ENCODE peak calls at places on chromosome 3, in ten cellular contexts. N is adrenal gland, B is A549, V is ovary, C is transverse colon, Y is esophagus muscularis mucosa, L is spleen, M is uterus, U is esophagus squamous epithelium, J is body of pancreas. D is an unnamed sample.

GRCh38 chr3:16940769-16941683 is 56.3 kb downstream of the PLCL2 start:
- DNase-seq in N (no peak), B (no peak), V (no peak), C (no peak), Y (no peak), L (no peak), M (no peak), U (no peak), J (no peak), D (no peak)

GRCh38 chr3:184186184-184186901 is at the start of gene ABCF3:
- DNase-seq in N (peak; percentile 81), B (no peak), V (no peak), C (peak; percentile 59), Y (no peak), L (no peak), M (peak; percentile 49), U (no peak), J (peak; percentile 55), D (no peak)

GRCh38 chr3:66338927-66339326 is 118.1 kb downstream of the SLC25A26 start:
- DNase-seq in N (no peak), B (no peak), V (no peak), C (no peak), Y (no peak), L (no peak), M (no peak), U (no peak), J (no peak), D (no peak)

GRCh38 chr3:9402410-9403228 is 5.2 kb downstream of the SETD5 start:
- DNase-seq in N (peak; percentile 51), B (peak; percentile 42), V (peak; percentile 54), C (peak; percentile 74), Y (no peak), L (no peak), M (no peak), U (no peak), J (peak; percentile 77), D (peak; percentile 92)

GRCh38 chr3:173902866-173903265 is 505.3 kb downstream of the NLGN1 start:
- DNase-seq in N (no peak), B (no peak), V (no peak), C (no peak), Y (no peak), L (no peak), M (no peak), U (no peak), J (no peak), D (no peak)

GRCh38 chr3:33716227-33716626 is 1.8 kb downstream of the CLASP2 start:
- DNase-seq in N (no peak), B (no peak), V (no peak), C (no peak), Y (no peak), L (no peak), M (no peak), U (no peak), J (no peak), D (no peak)

GRCh38 chr3:35644461-35644860 is 5.1 kb downstream of the ARPP21 start:
- DNase-seq in N (no peak), B (no peak), V (no peak), C (no peak), Y (no peak), L (no peak), M (no peak), U (no peak), J (no peak), D (no peak)

GRCh38 chr3:25683882-25684281 is 19.2 kb upstream of the TOP2B start:
- DNase-seq in N (no peak), B (no peak), V (no peak), C (no peak), Y (no peak), L (no peak), M (no peak), U (no peak), J (no peak), D (no peak)

GRCh38 chr3:169657351-169658124 is 6.0 kb downstream of the MECOM start:
- DNase-seq in N (no peak), B (no peak), V (no peak), C (no peak), Y (no peak), L (no peak), M (no peak), U (no peak), J (peak; percentile 60), D (no peak)

GRCh38 chr3:107740992-107741896 is 218.5 kb downstream of the BBX start:
- DNase-seq in N (no peak), B (peak; percentile 23), V (no peak), C (no peak), Y (no peak), L (no peak), M (no peak), U (no peak), J (no peak), D (no peak)

GRCh38 chr3:128619146-128619890 is 31.3 kb downstream of the RPN1 start:
- DNase-seq in N (no peak), B (peak; percentile 45), V (no peak), C (no peak), Y (no peak), L (no peak), M (no peak), U (no peak), J (no peak), D (no peak)

GRCh38 chr3:140247775-140248174 is 312.8 kb downstream of the CLSTN2 start:
- DNase-seq in N (no peak), B (no peak), V (no peak), C (no peak), Y (no peak), L (no peak), M (no peak), U (no peak), J (no peak), D (no peak)

GRCh38 chr3:113166719-113167492 is 44.5 kb upstream of the BOC start:
- DNase-seq in N (no peak), B (no peak), V (peak; percentile 67), C (peak; percentile 43), Y (peak; percentile 92), L (no peak), M (peak; percentile 75), U (no peak), J (peak; percentile 56), D (peak; percentile 45)

GRCh38 chr3:51692980-51693395 is 13.9 kb upstream of the GRM2 start:
- DNase-seq in N (no peak), B (no peak), V (no peak), C (no peak), Y (no peak), L (no peak), M (no peak), U (no peak), J (no peak), D (no peak)

GRCh38 chr3:197003461-197004385 is 25.9 kb downstream of the MELTF start:
- DNase-seq in N (no peak), B (no peak), V (peak; percentile 46), C (peak; percentile 52), Y (no peak), L (peak; percentile 79), M (peak; percentile 26), U (no peak), J (peak; percentile 50), D (no peak)

GRCh38 chr3:197000211-197000610 is 29.4 kb downstream of the MELTF start:
- DNase-seq in N (no peak), B (no peak), V (no peak), C (no peak), Y (no peak), L (peak; percentile 38), M (no peak), U (no peak), J (peak; percentile 4), D (no peak)

GRCh38 chr3:197001972-197002700 is 27.5 kb downstream of the MELTF start:
- DNase-seq in N (no peak), B (no peak), V (peak; percentile 58), C (no peak), Y (no peak), L (peak; percentile 76), M (peak; percentile 30), U (no peak), J (no peak), D (peak; percentile 30)

GRCh38 chr3:197001106-197001971 is 28.3 kb downstream of the MELTF start:
- DNase-seq in N (no peak), B (no peak), V (no peak), C (no peak), Y (no peak), L (peak; percentile 60), M (no peak), U (no peak), J (peak; percentile 5), D (no peak)

GRCh38 chr3:197002701-197003454 is 26.7 kb downstream of the MELTF start:
- DNase-seq in N (peak; percentile 66), B (peak; percentile 64), V (peak; percentile 80), C (peak; percentile 91), Y (no peak), L (peak; percentile 96), M (peak; percentile 66), U (no peak), J (peak; percentile 90), D (peak; percentile 60)
- TF ChIP-seq POLR2A in N (peak; percentile 27), B (no peak), V (peak; percentile 11), C (no peak), Y (no peak), L (no peak), M (no peak), U (no peak), J (no peak), D (no peak)

GRCh38 chr3:48832691-48833090 is 15.0 kb downstream of the PRKAR2A start:
- DNase-seq in N (no peak), B (no peak), V (no peak), C (no peak), Y (no peak), L (no peak), M (no peak), U (no peak), J (no peak), D (no peak)
- TF ChIP-seq CTCF in N (no peak), B (no peak), V (no peak), C (no peak), Y (no peak), L (no peak), M (no peak), U (no peak), J (no peak), D (no peak)

DNA sequence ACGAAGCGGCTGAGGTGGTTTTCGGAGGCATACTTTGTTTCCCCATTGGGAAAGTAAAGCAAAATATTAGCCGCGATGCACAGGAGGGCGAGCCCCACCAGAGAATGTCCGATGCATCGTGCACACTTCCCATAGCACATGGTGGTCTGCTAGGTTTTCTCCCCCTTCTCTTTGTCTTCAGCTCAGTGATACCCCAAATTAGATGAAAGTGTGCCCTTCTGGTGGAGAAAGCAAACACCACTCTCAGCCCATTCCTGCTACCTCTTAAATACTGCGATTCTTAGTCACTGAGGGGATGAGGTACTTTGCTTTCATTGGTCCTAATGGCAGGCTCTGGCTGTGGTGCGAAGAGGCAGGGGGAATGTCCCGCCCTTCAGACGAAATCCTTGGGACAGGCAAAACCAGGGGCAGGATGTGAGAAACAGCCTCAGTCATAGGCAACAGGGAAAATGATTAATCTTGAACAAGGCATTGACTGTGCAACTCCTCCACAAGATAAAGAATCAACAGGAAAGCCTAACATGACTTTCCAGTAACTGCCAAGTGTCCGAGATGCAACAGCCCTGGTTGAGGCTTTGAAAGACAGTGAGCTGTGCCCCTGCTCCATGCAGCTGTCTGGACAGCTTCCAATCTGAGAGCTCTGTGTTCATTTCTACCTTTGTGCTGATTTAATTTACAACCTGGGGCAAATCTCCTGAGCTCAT is at the start of gene TM4SF1:
- DNase-seq in N (peak; percentile 60), B (peak; percentile 98), V (peak; percentile 51), C (peak; percentile 57), Y (no peak), L (no peak), M (peak; percentile 68), U (no peak), J (peak; percentile 73), D (no peak)
- TF ChIP-seq POLR2A in N (peak; percentile 56), B (peak; percentile 90), V (no peak), C (peak; percentile 65), Y (no peak), L (no peak), M (peak; percentile 69), U (peak; percentile 79), J (peak; percentile 98), D (no peak)

GRCh38 chr3:152073267-152073666 is 195.5 kb upstream of the MBNL1 start:
- DNase-seq in N (no peak), B (no peak), V (no peak), C (no peak), Y (no peak), L (no peak), M (no peak), U (no peak), J (no peak), D (no peak)
- TF ChIP-seq CTCF in N (no peak), B (no peak), V (no peak), C (no peak), Y (peak; percentile 20), L (no peak), M (peak; percentile 33), U (no peak), J (peak; percentile 35), D (no peak)